ENCODE peak calls at places on chromosomes 7 and 10, in ten cellular contexts. W is left cardiac atrium; X is Calu3; J is stimulated activated CD4-positive, alpha-beta T cell treated with anti-CD3 and anti-CD28 coated beads, Interleukin-1b, Interleukin-23, amount 100 ng/mL, for 24 hours; C is GM12891; R is skeletal muscle cell; F is NCI-H146; Z is stimulated activated CD8-positive, alpha-beta memory T cell treated with anti-CD3 and anti-CD28 coated beads, Interleukin-15, amount 100 ng/mL, for 24 hours; O is foreskin fibroblast; S is heart left ventricle. V is an unnamed sample.

GRCh38 chr7:48438196-48438595 is 266.9 kb downstream of the ABCA13 start:
- DNase-seq in W (no peak), X (no peak), J (no peak), C (no peak), R (no peak), F (no peak), Z (no peak), O (no peak), S (no peak), V (no peak)

GRCh38 chr10:132527338-132528063 is 10.1 kb upstream of the INPP5A start:
- DNase-seq in W (no peak), X (no peak), J (no peak), C (no peak), R (no peak), F (no peak), Z (no peak), O (no peak), S (peak), V (no peak)

GRCh38 chr10:48247680-48248079 is 26.8 kb downstream of the FRMPD2 start:
- DNase-seq in W (no peak), X (no peak), J (no peak), C (no peak), R (no peak), F (no peak), Z (no peak), O (no peak), S (no peak), V (no peak)

GRCh38 chr10:29658984-29659769 is 24.4 kb upstream of the SVIL start:
- DNase-seq in W (peak), X (peak), J (peak), C (peak), R (peak), F (no peak), Z (no peak), O (peak), S (peak), V (peak)

GRCh38 chr7:128352138-128352537 is 8.4 kb upstream of the RBM28 start:
- DNase-seq in W (peak), X (no peak), J (no peak), C (no peak), R (no peak), F (peak), Z (no peak), O (no peak), S (no peak), V (no peak)

GRCh38 chr7:80249619-80250305 is 115.1 kb downstream of the GNAI1 start:
- DNase-seq in W (no peak), X (no peak), J (no peak), C (no peak), R (no peak), F (no peak), Z (no peak), O (no peak), S (no peak), V (no peak)

GRCh38 chr10:87916515-87916914 is 53.1 kb downstream of the PTEN start:
- DNase-seq in W (no peak), X (no peak), J (no peak), C (no peak), R (no peak), F (no peak), Z (no peak), O (no peak), S (no peak), V (no peak)

GRCh38 chr10:71409516-71410104 is 12.9 kb downstream of the CDH23 start:
- DNase-seq in W (no peak), X (no peak), J (no peak), C (no peak), R (no peak), F (no peak), Z (no peak), O (no peak), S (no peak), V (no peak)

GRCh38 chr10:89591111-89591795 is 53.8 kb downstream of the PANK1 start:
- DNase-seq in W (no peak), X (no peak), J (no peak), C (no peak), R (no peak), F (no peak), Z (no peak), O (no peak), S (peak), V (no peak)

V was measured in GM04504.